ENCODE peak calls at places on chromosomes 2 and 18, in six cellular contexts. One of them, this sample, is unnamed.

GRCh38 chr2:111927723-111928122 is 29.3 kb downstream of the MERTK start:
- DNase-seq in keratinocyte: no peak
- DNase-seq in memory B cell: no peak
- DNase-seq in activated CD4-positive, alpha-beta T cell treated with anti-CD3 and anti-CD28 coated beads for 4 hours: no peak
- DNase-seq in head of caudate nucleus: no peak
- DNase-seq in posterior cingulate gyrus: no peak
- DNase-seq in this sample: no peak

GRCh38 chr2:96527052-96527964 is 9.2 kb upstream of the ARID5A start:
- DNase-seq in memory B cell: peak; percentile 33
- DNase-seq in activated CD4-positive, alpha-beta T cell treated with anti-CD3 and anti-CD28 coated beads for 4 hours: peak; percentile 61
- DNase-seq in keratinocyte: no peak
- DNase-seq in head of caudate nucleus: peak; percentile 54
- DNase-seq in posterior cingulate gyrus: peak; percentile 83
- DNase-seq in this sample: no peak

GRCh38 chr2:16252251-16252650 is 311.9 kb downstream of the MYCN start:
- DNase-seq in keratinocyte: no peak
- DNase-seq in activated CD4-positive, alpha-beta T cell treated with anti-CD3 and anti-CD28 coated beads for 4 hours: no peak
- DNase-seq in head of caudate nucleus: no peak
- DNase-seq in posterior cingulate gyrus: no peak
- DNase-seq in memory B cell: no peak
- DNase-seq in this sample: no peak

GRCh38 chr2:121171625-121172119 is 113.3 kb downstream of the TFCP2L1 start:
- DNase-seq in posterior cingulate gyrus: peak; percentile 55
- DNase-seq in head of caudate nucleus: no peak
- DNase-seq in memory B cell: no peak
- DNase-seq in activated CD4-positive, alpha-beta T cell treated with anti-CD3 and anti-CD28 coated beads for 4 hours: no peak
- DNase-seq in keratinocyte: no peak
- DNase-seq in this sample: no peak

GRCh38 chr2:105894327-105894944 is 149.7 kb downstream of the NCK2 start:
- DNase-seq in posterior cingulate gyrus: no peak
- DNase-seq in activated CD4-positive, alpha-beta T cell treated with anti-CD3 and anti-CD28 coated beads for 4 hours: no peak
- DNase-seq in memory B cell: no peak
- DNase-seq in head of caudate nucleus: no peak
- DNase-seq in keratinocyte: no peak
- DNase-seq in this sample: no peak

GRCh38 chr2:128786800-128787478 is 468.3 kb upstream of the HS6ST1 start:
- DNase-seq in posterior cingulate gyrus: peak; percentile 73
- DNase-seq in head of caudate nucleus: no peak
- DNase-seq in activated CD4-positive, alpha-beta T cell treated with anti-CD3 and anti-CD28 coated beads for 4 hours: no peak
- DNase-seq in memory B cell: no peak
- DNase-seq in keratinocyte: no peak
- DNase-seq in this sample: no peak

GRCh38 chr18:45275367-45276113 is 339.7 kb upstream of the SLC14A2 start:
- DNase-seq in memory B cell: peak; percentile 25
- DNase-seq in posterior cingulate gyrus: no peak
- DNase-seq in keratinocyte: no peak
- DNase-seq in head of caudate nucleus: no peak
- DNase-seq in activated CD4-positive, alpha-beta T cell treated with anti-CD3 and anti-CD28 coated beads for 4 hours: no peak
- DNase-seq in this sample: peak; percentile 35

GRCh38 chr2:180520816-180521595 is 459.4 kb upstream of the UBE2E3 start:
- DNase-seq in memory B cell: no peak
- DNase-seq in activated CD4-positive, alpha-beta T cell treated with anti-CD3 and anti-CD28 coated beads for 4 hours: no peak
- DNase-seq in head of caudate nucleus: no peak
- DNase-seq in posterior cingulate gyrus: no peak
- DNase-seq in keratinocyte: no peak
- DNase-seq in this sample: peak; percentile 33

GRCh38 chr18:45365835-45366234 is 249.4 kb upstream of the SLC14A2 start:
- DNase-seq in posterior cingulate gyrus: no peak
- DNase-seq in keratinocyte: no peak
- DNase-seq in head of caudate nucleus: no peak
- DNase-seq in memory B cell: no peak
- DNase-seq in activated CD4-positive, alpha-beta T cell treated with anti-CD3 and anti-CD28 coated beads for 4 hours: no peak
- DNase-seq in this sample: no peak

GRCh38 chr2:5798083-5798482 is 105.9 kb downstream of the SOX11 start:
- DNase-seq in head of caudate nucleus: no peak
- DNase-seq in memory B cell: no peak
- DNase-seq in posterior cingulate gyrus: no peak
- DNase-seq in keratinocyte: no peak
- DNase-seq in activated CD4-positive, alpha-beta T cell treated with anti-CD3 and anti-CD28 coated beads for 4 hours: no peak
- DNase-seq in this sample: peak; percentile 62

GRCh38 chr2:226483745-226484619 is 315.6 kb downstream of the IRS1 start:
- DNase-seq in keratinocyte: no peak
- DNase-seq in activated CD4-positive, alpha-beta T cell treated with anti-CD3 and anti-CD28 coated beads for 4 hours: no peak
- DNase-seq in memory B cell: no peak
- DNase-seq in head of caudate nucleus: no peak
- DNase-seq in posterior cingulate gyrus: no peak
- DNase-seq in this sample: peak; percentile 68

GRCh38 chr18:60984496-60984895 is 348.7 kb upstream of the CDH20 start:
- DNase-seq in head of caudate nucleus: no peak
- DNase-seq in memory B cell: no peak
- DNase-seq in keratinocyte: no peak
- DNase-seq in activated CD4-positive, alpha-beta T cell treated with anti-CD3 and anti-CD28 coated beads for 4 hours: no peak
- DNase-seq in posterior cingulate gyrus: no peak
- DNase-seq in this sample: peak; percentile 84

GRCh38 chr2:157430266-157430665 is 13.6 kb downstream of the CYTIP start:
- DNase-seq in memory B cell: no peak
- DNase-seq in head of caudate nucleus: no peak
- DNase-seq in activated CD4-positive, alpha-beta T cell treated with anti-CD3 and anti-CD28 coated beads for 4 hours: no peak
- DNase-seq in posterior cingulate gyrus: no peak
- DNase-seq in keratinocyte: no peak
- DNase-seq in this sample: no peak

GRCh38 chr2:165070089-165070488 is 114.8 kb upstream of the SLC38A11 start:
- DNase-seq in memory B cell: no peak
- DNase-seq in activated CD4-positive, alpha-beta T cell treated with anti-CD3 and anti-CD28 coated beads for 4 hours: no peak
- DNase-seq in head of caudate nucleus: no peak
- DNase-seq in keratinocyte: no peak
- DNase-seq in posterior cingulate gyrus: peak; percentile 83
- DNase-seq in this sample: no peak

GRCh38 chr18:9354256-9354655 is 19.7 kb downstream of the TWSG1 start:
- DNase-seq in keratinocyte: no peak
- DNase-seq in memory B cell: no peak
- DNase-seq in activated CD4-positive, alpha-beta T cell treated with anti-CD3 and anti-CD28 coated beads for 4 hours: no peak
- DNase-seq in posterior cingulate gyrus: no peak
- DNase-seq in head of caudate nucleus: no peak
- DNase-seq in this sample: no peak

GRCh38 chr18:79533146-79533545 is 137.4 kb downstream of the NFATC1 start:
- DNase-seq in keratinocyte: no peak
- DNase-seq in posterior cingulate gyrus: peak; percentile 38
- DNase-seq in memory B cell: no peak
- DNase-seq in head of caudate nucleus: peak; percentile 26
- DNase-seq in activated CD4-positive, alpha-beta T cell treated with anti-CD3 and anti-CD28 coated beads for 4 hours: no peak
- DNase-seq in this sample: no peak

GRCh38 chr18:75135158-75135725 is 73.7 kb downstream of the PTGR3 start:
- DNase-seq in activated CD4-positive, alpha-beta T cell treated with anti-CD3 and anti-CD28 coated beads for 4 hours: no peak
- DNase-seq in keratinocyte: no peak
- DNase-seq in head of caudate nucleus: no peak
- DNase-seq in memory B cell: no peak
- DNase-seq in posterior cingulate gyrus: peak; percentile 65
- DNase-seq in this sample: no peak

GRCh38 chr18:8615397-8616025 is 6.3 kb downstream of the RAB12 start:
- DNase-seq in memory B cell: no peak
- DNase-seq in posterior cingulate gyrus: peak; percentile 89
- DNase-seq in activated CD4-positive, alpha-beta T cell treated with anti-CD3 and anti-CD28 coated beads for 4 hours: no peak
- DNase-seq in keratinocyte: peak; percentile 44
- DNase-seq in head of caudate nucleus: no peak
- DNase-seq in this sample: peak; percentile 61

GRCh38 chr2:166344286-166345113 is 31.2 kb downstream of the SCN9A start:
- DNase-seq in head of caudate nucleus: no peak
- DNase-seq in memory B cell: no peak
- DNase-seq in activated CD4-positive, alpha-beta T cell treated with anti-CD3 and anti-CD28 coated beads for 4 hours: no peak
- DNase-seq in keratinocyte: no peak
- DNase-seq in posterior cingulate gyrus: no peak
- DNase-seq in this sample: peak; percentile 51

GRCh38 chr2:189581354-189582139 is 961 bp upstream of the SLC40A1 start:
- DNase-seq in posterior cingulate gyrus: peak; percentile 72
- DNase-seq in memory B cell: no peak
- DNase-seq in keratinocyte: no peak
- DNase-seq in activated CD4-positive, alpha-beta T cell treated with anti-CD3 and anti-CD28 coated beads for 4 hours: no peak
- DNase-seq in head of caudate nucleus: peak; percentile 32
- DNase-seq in this sample: no peak

GRCh38 chr18:59718108-59719057 is 21.2 kb upstream of the CCBE1 start:
- DNase-seq in keratinocyte: peak; percentile 80
- DNase-seq in memory B cell: no peak
- DNase-seq in activated CD4-positive, alpha-beta T cell treated with anti-CD3 and anti-CD28 coated beads for 4 hours: no peak
- DNase-seq in posterior cingulate gyrus: no peak
- DNase-seq in head of caudate nucleus: no peak
- DNase-seq in this sample: peak; percentile 25

GRCh38 chr2:227853765-227854271 is 17.6 kb upstream of the DAW1 start:
- DNase-seq in activated CD4-positive, alpha-beta T cell treated with anti-CD3 and anti-CD28 coated beads for 4 hours: no peak
- DNase-seq in posterior cingulate gyrus: no peak
- DNase-seq in keratinocyte: no peak
- DNase-seq in memory B cell: no peak
- DNase-seq in head of caudate nucleus: no peak
- DNase-seq in this sample: peak; percentile 85

GRCh38 chr2:231985823-231986261 is 24.3 kb downstream of the DIS3L2 start:
- DNase-seq in memory B cell: no peak
- DNase-seq in posterior cingulate gyrus: no peak
- DNase-seq in head of caudate nucleus: no peak
- DNase-seq in keratinocyte: peak; percentile 15
- DNase-seq in activated CD4-positive, alpha-beta T cell treated with anti-CD3 and anti-CD28 coated beads for 4 hours: no peak
- DNase-seq in this sample: no peak

GRCh38 chr2:240296104-240296406 is 139.4 kb upstream of the GPC1 start:
- DNase-seq in keratinocyte: no peak
- DNase-seq in posterior cingulate gyrus: no peak
- DNase-seq in activated CD4-positive, alpha-beta T cell treated with anti-CD3 and anti-CD28 coated beads for 4 hours: no peak
- DNase-seq in head of caudate nucleus: no peak
- DNase-seq in memory B cell: no peak
- DNase-seq in this sample: no peak

GRCh38 chr2:118114863-118115262 is 26.6 kb downstream of the INSIG2 start:
- DNase-seq in head of caudate nucleus: no peak
- DNase-seq in memory B cell: no peak
- DNase-seq in posterior cingulate gyrus: no peak
- DNase-seq in activated CD4-positive, alpha-beta T cell treated with anti-CD3 and anti-CD28 coated beads for 4 hours: no peak
- DNase-seq in keratinocyte: no peak
- DNase-seq in this sample: no peak

GRCh38 chr2:200054681-200055468 is 99.5 kb downstream of the MAIP1 start:
- DNase-seq in posterior cingulate gyrus: peak; percentile 66
- DNase-seq in memory B cell: no peak
- DNase-seq in activated CD4-positive, alpha-beta T cell treated with anti-CD3 and anti-CD28 coated beads for 4 hours: no peak
- DNase-seq in head of caudate nucleus: no peak
- DNase-seq in keratinocyte: no peak
- DNase-seq in this sample: no peak

GRCh38 chr2:209577376-209578357 is 153.8 kb downstream of the MAP2 start:
- DNase-seq in activated CD4-positive, alpha-beta T cell treated with anti-CD3 and anti-CD28 coated beads for 4 hours: no peak
- DNase-seq in head of caudate nucleus: no peak
- DNase-seq in memory B cell: peak; percentile 4
- DNase-seq in keratinocyte: no peak
- DNase-seq in posterior cingulate gyrus: no peak
- DNase-seq in this sample: peak; percentile 29

GRCh38 chr2:1739961-1740713 is 4.2 kb downstream of the PXDN start:
- DNase-seq in memory B cell: no peak
- DNase-seq in head of caudate nucleus: no peak
- DNase-seq in keratinocyte: no peak
- DNase-seq in posterior cingulate gyrus: peak; percentile 69
- DNase-seq in activated CD4-positive, alpha-beta T cell treated with anti-CD3 and anti-CD28 coated beads for 4 hours: no peak
- DNase-seq in this sample: no peak

GRCh38 chr2:84676295-84676694 is 160.0 kb downstream of the DNAH6 start:
- DNase-seq in keratinocyte: no peak
- DNase-seq in activated CD4-positive, alpha-beta T cell treated with anti-CD3 and anti-CD28 coated beads for 4 hours: no peak
- DNase-seq in head of caudate nucleus: no peak
- DNase-seq in posterior cingulate gyrus: no peak
- DNase-seq in memory B cell: no peak
- DNase-seq in this sample: no peak

GRCh38 chr2:199431748-199432213 is 26.0 kb downstream of the SATB2 start:
- DNase-seq in head of caudate nucleus: no peak
- DNase-seq in posterior cingulate gyrus: no peak
- DNase-seq in memory B cell: no peak
- DNase-seq in keratinocyte: no peak
- DNase-seq in activated CD4-positive, alpha-beta T cell treated with anti-CD3 and anti-CD28 coated beads for 4 hours: no peak
- DNase-seq in this sample: no peak

GRCh38 chr2:83055338-83056010 is 1403.6 kb downstream of the SUCLG1 start:
- DNase-seq in posterior cingulate gyrus: no peak
- DNase-seq in head of caudate nucleus: no peak
- DNase-seq in keratinocyte: peak; percentile 15
- DNase-seq in memory B cell: no peak
- DNase-seq in activated CD4-positive, alpha-beta T cell treated with anti-CD3 and anti-CD28 coated beads for 4 hours: no peak
- DNase-seq in this sample: peak; percentile 93

GRCh38 chr2:163347982-163348842 is 387.6 kb downstream of the FIGN start:
- DNase-seq in memory B cell: no peak
- DNase-seq in posterior cingulate gyrus: peak; percentile 92
- DNase-seq in activated CD4-positive, alpha-beta T cell treated with anti-CD3 and anti-CD28 coated beads for 4 hours: no peak
- DNase-seq in keratinocyte: no peak
- DNase-seq in head of caudate nucleus: peak; percentile 79
- DNase-seq in this sample: peak; percentile 33

GRCh38 chr2:171225302-171225980 is 64.7 kb upstream of the TLK1 start:
- DNase-seq in keratinocyte: peak; percentile 65
- DNase-seq in activated CD4-positive, alpha-beta T cell treated with anti-CD3 and anti-CD28 coated beads for 4 hours: no peak
- DNase-seq in posterior cingulate gyrus: no peak
- DNase-seq in head of caudate nucleus: no peak
- DNase-seq in memory B cell: no peak
- DNase-seq in this sample: peak; percentile 95

GRCh38 chr2:100786297-100786658 is 33.7 kb upstream of the NPAS2 start:
- DNase-seq in keratinocyte: peak; percentile 78
- DNase-seq in activated CD4-positive, alpha-beta T cell treated with anti-CD3 and anti-CD28 coated beads for 4 hours: no peak
- DNase-seq in posterior cingulate gyrus: peak; percentile 93
- DNase-seq in head of caudate nucleus: no peak
- DNase-seq in memory B cell: no peak
- DNase-seq in this sample: peak; percentile 86

This sample was measured in kidney glomerular epithelial cell.